ENCODE peak calls at places on chromosome 22, in seven cellular contexts. D, E, W, F, A, U and R are unnamed samples.

GRCh38 chr22:44698531-44699421 is 3.2 kb upstream of the PRR5 start:
- DNase-seq in D (no peak), E (peak; percentile 92), W (peak; percentile 52), F (no peak), A (peak; percentile 95), U (peak; percentile 50), R (no peak)

GRCh38 chr22:44455963-44456358 is 42.1 kb downstream of the RTL6 start:
- DNase-seq in D (no peak), E (no peak), W (no peak), F (no peak), A (no peak), U (no peak), R (no peak)

GRCh38 chr22:36417281-36417686 is 29.5 kb upstream of the MYH9 start:
- DNase-seq in D (no peak), E (no peak), W (no peak), F (no peak), A (no peak), U (no peak), R (peak; percentile 88)

GRCh38 chr22:24386814-24387550 is 40.4 kb upstream of the ADORA2A start:
- DNase-seq in D (no peak), E (peak; percentile 46), W (no peak), F (no peak), A (no peak), U (no peak), R (no peak)

GRCh38 chr22:31102441-31103081 is 4.8 kb downstream of the SELENOM start:
- DNase-seq in D (no peak), E (peak; percentile 96), W (no peak), F (no peak), A (peak; percentile 67), U (peak; percentile 98), R (peak; percentile 79)

GRCh38 chr22:19746726-19747125 is 13.9 kb upstream of the TBX1 start:
- DNase-seq in D (no peak), E (no peak), W (no peak), F (no peak), A (no peak), U (no peak), R (no peak)

GRCh38 chr22:23233746-23234408 is 53.6 kb downstream of the BCR start:
- DNase-seq in D (no peak), E (peak; percentile 67), W (no peak), F (no peak), A (no peak), U (peak; percentile 31), R (no peak)

GRCh38 chr22:17871726-17872458 is 97.6 kb upstream of the BID start:
- DNase-seq in D (no peak), E (no peak), W (no peak), F (no peak), A (no peak), U (no peak), R (no peak)

GRCh38 chr22:32796865-32797573 is 4.5 kb upstream of the TIMP3 start:
- DNase-seq in D (peak; percentile 73), E (peak; percentile 80), W (peak; percentile 48), F (peak; percentile 9), A (peak; percentile 78), U (peak; percentile 47), R (peak; percentile 55)

GRCh38 chr22:29663230-29663826 is 56.5 kb upstream of the CABP7 start:
- DNase-seq in D (no peak), E (no peak), W (no peak), F (no peak), A (no peak), U (no peak), R (no peak)

GRCh38 chr22:27726344-27726725 is 75.2 kb downstream of the MN1 start:
- DNase-seq in D (no peak), E (no peak), W (no peak), F (no peak), A (no peak), U (no peak), R (no peak)

GRCh38 chr22:36569999-36570398 is 41.0 kb upstream of the EIF3D start:
- DNase-seq in D (peak; percentile 70), E (peak; percentile 31), W (peak; percentile 21), F (no peak), A (peak; percentile 86), U (peak; percentile 31), R (peak; percentile 40)

GRCh38 chr22:46114518-46115387 is 35.6 kb upstream of the PPARA start:
- DNase-seq in D (no peak), E (no peak), W (no peak), F (no peak), A (no peak), U (no peak), R (no peak)

GRCh38 chr22:28142361-28142801 is 223.3 kb upstream of the PITPNB start:
- DNase-seq in D (no peak), E (peak; percentile 94), W (no peak), F (no peak), A (no peak), U (peak; percentile 95), R (peak; percentile 36)

GRCh38 chr22:45478108-45478771 is 24.4 kb upstream of the FBLN1 start:
- DNase-seq in D (no peak), E (peak; percentile 67), W (no peak), F (no peak), A (no peak), U (peak; percentile 90), R (peak; percentile 87)

GRCh38 chr22:37233751-37234631 is 10.1 kb downstream of the RAC2 start:
- DNase-seq in D (no peak), E (peak; percentile 15), W (no peak), F (no peak), A (no peak), U (peak; percentile 15), R (no peak)

GRCh38 chr22:36204641-36205032 is 3.0 kb upstream of the APOL4 start:
- DNase-seq in D (no peak), E (no peak), W (no peak), F (no peak), A (no peak), U (no peak), R (no peak)

GRCh38 chr22:41197808-41198585 is 7.1 kb upstream of the L3MBTL2 start:
- DNase-seq in D (no peak), E (no peak), W (no peak), F (peak; percentile 24), A (peak; percentile 68), U (no peak), R (no peak)

GRCh38 chr22:49429066-49429465 is 398.6 kb downstream of the BRD1 start:
- DNase-seq in D (no peak), E (no peak), W (no peak), F (no peak), A (no peak), U (no peak), R (no peak)

GRCh38 chr22:44472583-44472982 is 25.4 kb downstream of the RTL6 start:
- DNase-seq in D (no peak), E (peak; percentile 78), W (no peak), F (no peak), A (no peak), U (no peak), R (no peak)

GRCh38 chr22:35873426-35873825 is 155.2 kb downstream of the RBFOX2 start:
- DNase-seq in D (no peak), E (no peak), W (no peak), F (no peak), A (no peak), U (no peak), R (no peak)

GRCh38 chr22:45612940-45613339 is 58.7 kb upstream of the ATXN10 start:
- DNase-seq in D (peak; percentile 69), E (peak; percentile 49), W (no peak), F (no peak), A (peak; percentile 24), U (no peak), R (no peak)